ENCODE peak calls at places on chromosomes 6 and 20, in five cellular contexts. A, H, G, O and Y are unnamed samples.

GRCh38 chr6:27867051-27867940 is 44.9 kb downstream of the OR2B2 start:
- DNase-seq in A (no peak), H (peak), G (no peak), O (peak), Y (no peak)

GRCh38 chr6:74626288-74626687 is 579.6 kb downstream of the COL12A1 start:
- DNase-seq in A (no peak), H (no peak), G (no peak), O (no peak), Y (no peak)

GRCh38 chr20:45036044-45036755 is 64.7 kb downstream of the KCNS1 start:
- DNase-seq in A (no peak), H (no peak), G (no peak), O (no peak), Y (no peak)

GRCh38 chr6:1396952-1397868 is 7.8 kb downstream of the FOXF2 start:
- DNase-seq in A (peak), H (peak), G (peak), O (peak), Y (peak)

GRCh38 chr20:43988867-43989266 is 74.2 kb downstream of the TOX2 start:
- DNase-seq in A (no peak), H (no peak), G (no peak), O (no peak), Y (no peak)

GRCh38 chr6:8131265-8131897 is 29.0 kb upstream of the EEF1E1 start:
- DNase-seq in A (peak), H (peak), G (no peak), O (no peak), Y (peak)

GRCh38 chr20:57867181-57867803 is 157.5 kb upstream of the PMEPA1 start:
- DNase-seq in A (no peak), H (no peak), G (no peak), O (peak), Y (no peak)

GRCh38 chr20:4919047-4919704 is 82.1 kb downstream of the SLC23A2 start:
- DNase-seq in A (no peak), H (no peak), G (no peak), O (no peak), Y (no peak)

GRCh38 chr6:112033824-112034223 is 20.1 kb upstream of the CCN6 start:
- DNase-seq in A (no peak), H (no peak), G (no peak), O (no peak), Y (no peak)
- TF ChIP-seq EP300 in A (no peak), H (no peak), G (peak), O (no peak), Y (no peak)

DNA sequence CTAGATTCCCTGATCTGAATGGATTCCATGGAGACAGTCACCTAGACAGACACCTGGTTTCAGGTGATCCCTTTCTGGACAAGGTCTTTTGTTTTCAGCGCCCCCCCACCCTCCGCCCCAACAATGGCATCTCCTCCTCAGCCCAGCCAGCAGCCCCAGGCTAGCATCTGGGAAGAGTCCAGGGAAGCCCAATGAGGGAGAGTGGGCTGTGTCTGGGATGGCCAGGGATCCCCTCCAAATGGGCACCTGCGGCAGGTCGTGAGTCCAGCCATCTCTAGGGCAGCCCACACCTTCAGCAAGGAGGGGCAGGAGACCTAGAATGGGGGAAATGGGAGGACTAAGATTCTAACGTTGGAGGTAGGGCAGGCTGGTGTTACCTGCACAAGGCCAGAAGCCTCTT is 1.2 kb upstream of the SLC24A3 start:
- DNase-seq in A (no peak), H (no peak), G (no peak), O (no peak), Y (peak)
- H3K4me3 ChIP-seq in A (no peak), H (no peak), G (no peak), O (peak), Y (peak)

GRCh38 chr6:32176476-32177181 is 745 bp upstream of the AGPAT1 start:
- DNase-seq in A (no peak), H (no peak), G (no peak), O (no peak), Y (peak)

GRCh38 chr6:32177182-32177787 is 920 bp upstream of the RNF5 start:
- DNase-seq in A (no peak), H (peak), G (no peak), O (peak), Y (no peak)

GRCh38 chr6:32177788-32178546 is at the start of gene RNF5:
- DNase-seq in A (peak), H (peak), G (peak), O (peak), Y (peak)

GRCh38 chr6:32179746-32180405 is 1.7 kb downstream of the RNF5 start:
- DNase-seq in A (no peak), H (no peak), G (no peak), O (no peak), Y (no peak)

GRCh38 chr6:32178547-32179440 is 589 bp downstream of the RNF5 start:
- DNase-seq in A (no peak), H (no peak), G (no peak), O (no peak), Y (no peak)
- TF ChIP-seq POLR2A in A (no peak), H (no peak), G (no peak), O (no peak), Y (peak)

GRCh38 chr6:106283476-106283875 is 42.1 kb downstream of the ATG5 start:
- DNase-seq in A (no peak), H (no peak), G (no peak), O (no peak), Y (no peak)

GRCh38 chr6:106275692-106276091 is 49.9 kb downstream of the ATG5 start:
- DNase-seq in A (no peak), H (no peak), G (no peak), O (no peak), Y (no peak)

GRCh38 chr6:106281661-106282060 is 43.9 kb downstream of the ATG5 start:
- DNase-seq in A (no peak), H (no peak), G (no peak), O (no peak), Y (no peak)

GRCh38 chr6:106279179-106279578 is 46.4 kb downstream of the ATG5 start:
- DNase-seq in A (no peak), H (no peak), G (no peak), O (no peak), Y (no peak)

DNA sequence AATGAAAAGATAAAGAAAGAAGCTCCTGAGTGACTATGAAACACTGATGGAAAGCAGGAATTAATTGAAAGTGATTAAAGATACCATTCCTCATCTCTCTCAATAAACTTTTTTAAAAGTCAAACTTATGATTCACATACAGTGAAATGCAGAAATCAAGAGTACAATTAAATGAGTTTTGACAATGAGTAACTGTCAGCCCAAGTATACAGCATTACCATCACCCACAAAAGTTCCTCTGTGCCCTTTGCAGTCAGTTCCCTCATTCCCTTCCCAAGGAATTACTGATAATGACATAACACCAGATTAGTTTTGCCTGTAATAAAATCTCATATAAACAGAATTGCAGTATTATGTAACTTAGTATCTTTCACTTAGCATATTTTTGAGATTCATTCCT is 44.5 kb downstream of the ATG5 start:
- DNase-seq in A (no peak), H (no peak), G (no peak), O (no peak), Y (no peak)
- TF ChIP-seq EP300 in A (no peak), H (no peak), G (no peak), O (no peak), Y (no peak)

GRCh38 chr20:46999821-47000465 is 105.3 kb downstream of the EYA2 start:
- DNase-seq in A (no peak), H (no peak), G (no peak), O (no peak), Y (no peak)
- H3K4me3 ChIP-seq in A (no peak), H (no peak), G (no peak), O (no peak), Y (no peak)

DNA sequence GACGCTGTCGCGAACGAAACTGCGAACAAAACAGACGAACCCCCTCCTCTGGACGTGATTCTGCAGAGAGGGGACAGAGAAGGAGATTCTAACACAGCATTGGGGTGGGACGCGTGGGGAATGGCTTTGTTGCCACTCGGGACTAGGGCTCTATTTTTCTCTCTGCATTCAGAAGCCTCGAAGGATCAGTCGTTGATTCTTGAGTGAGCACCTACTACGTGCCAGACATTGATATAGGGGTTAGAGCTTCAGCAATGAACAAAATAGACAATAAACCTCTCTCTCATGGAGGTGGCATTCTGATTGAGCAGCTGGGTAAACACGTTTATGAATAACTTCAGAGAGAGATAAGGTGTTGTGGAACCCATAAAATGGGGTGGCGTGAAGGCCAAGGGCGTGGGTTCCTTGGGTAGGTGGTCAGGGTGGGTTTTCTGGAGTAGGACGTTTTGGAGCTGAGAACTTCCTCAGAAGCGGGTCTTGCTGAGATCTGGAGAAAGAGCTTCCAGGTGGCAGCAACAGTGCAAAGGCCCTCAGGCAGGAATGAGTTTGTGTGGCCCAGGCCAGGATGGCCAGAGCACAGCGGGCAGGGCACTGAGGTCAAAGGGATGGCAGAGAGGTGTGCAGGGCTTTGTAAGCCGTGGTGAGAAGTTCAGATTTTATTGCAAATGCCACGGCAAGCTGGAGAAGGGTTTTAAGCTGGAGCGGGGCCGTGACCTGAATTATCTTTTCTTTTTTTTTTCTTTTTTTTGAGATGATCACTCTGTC is 882 bp downstream of the SLC2A10 start:
- DNase-seq in A (no peak), H (no peak), G (no peak), O (no peak), Y (no peak)
- TF ChIP-seq POLR2A in A (no peak), H (no peak), G (no peak), O (no peak), Y (no peak)